ENCODE peak calls at places on chromosome 15, in six cellular contexts. P is HFFc6, X is hepatocyte, K is mammary epithelial cell, I is GM13976, D is H1. H is an unnamed sample.

GRCh38 chr15:57217716-57218598 is 158.3 kb upstream of the CGNL1 start:
- DNase-seq in P (peak; percentile 14), X (no peak), K (peak; percentile 2), I (no peak), D (no peak), H (no peak)

GRCh38 chr15:60340207-60340921 is 57.4 kb downstream of the ANXA2 start:
- DNase-seq in P (no peak), X (no peak), K (no peak), I (no peak), D (no peak), H (no peak)

GRCh38 chr15:37773111-37773860 is 161.2 kb upstream of the TMCO5A start:
- DNase-seq in P (peak; percentile 80), X (no peak), K (peak; percentile 69), I (no peak), D (no peak), H (no peak)

GRCh38 chr15:65189102-65189740 is 4.1 kb upstream of the CLPX start:
- DNase-seq in P (peak; percentile 42), X (peak; percentile 51), K (peak; percentile 23), I (peak; percentile 69), D (peak; percentile 56), H (peak; percentile 32)

GRCh38 chr15:26394801-26395200 is 378.1 kb downstream of the GABRB3 start:
- DNase-seq in P (no peak), X (no peak), K (no peak), I (no peak), D (no peak), H (peak; percentile 15)

GRCh38 chr15:68387288-68388143 is 44.4 kb downstream of the ITGA11 start:
- DNase-seq in P (no peak), X (no peak), K (no peak), I (no peak), D (peak; percentile 30), H (no peak)

GRCh38 chr15:65595960-65596359 is 15.0 kb downstream of the INTS14 start:
- DNase-seq in P (no peak), X (no peak), K (no peak), I (no peak), D (no peak), H (no peak)

GRCh38 chr15:60945196-60945595 is 283.9 kb downstream of the RORA start:
- DNase-seq in P (no peak), X (no peak), K (no peak), I (no peak), D (no peak), H (no peak)

GRCh38 chr15:57251308-57251707 is 125.0 kb upstream of the CGNL1 start:
- DNase-seq in P (peak; percentile 33), X (no peak), K (no peak), I (no peak), D (no peak), H (no peak)

GRCh38 chr15:34240537-34240936 is 15.7 kb downstream of the EMC4 start:
- DNase-seq in P (no peak), X (no peak), K (no peak), I (no peak), D (no peak), H (no peak)

GRCh38 chr15:39300451-39301153 is 280.3 kb upstream of the THBS1 start:
- DNase-seq in P (peak; percentile 73), X (no peak), K (peak; percentile 49), I (no peak), D (no peak), H (no peak)

GRCh38 chr15:64582202-64582601 is 121.8 kb downstream of the ZNF609 start:
- DNase-seq in P (no peak), X (no peak), K (no peak), I (no peak), D (no peak), H (no peak)

GRCh38 chr15:51966192-51966591 is 5.4 kb downstream of the LEO1 start:
- DNase-seq in P (no peak), X (no peak), K (no peak), I (no peak), D (no peak), H (no peak)

GRCh38 chr15:96336643-96337353 is 6.3 kb downstream of the NR2F2 start:
- DNase-seq in P (no peak), X (no peak), K (no peak), I (no peak), D (no peak), H (no peak)

GRCh38 chr15:25763206-25763880 is 99.8 kb downstream of the ATP10A start:
- DNase-seq in P (no peak), X (peak; percentile 35), K (no peak), I (no peak), D (no peak), H (no peak)

GRCh38 chr15:78414608-78415250 is 23.3 kb upstream of the IREB2 start:
- DNase-seq in P (no peak), X (no peak), K (no peak), I (no peak), D (no peak), H (no peak)

DNA sequence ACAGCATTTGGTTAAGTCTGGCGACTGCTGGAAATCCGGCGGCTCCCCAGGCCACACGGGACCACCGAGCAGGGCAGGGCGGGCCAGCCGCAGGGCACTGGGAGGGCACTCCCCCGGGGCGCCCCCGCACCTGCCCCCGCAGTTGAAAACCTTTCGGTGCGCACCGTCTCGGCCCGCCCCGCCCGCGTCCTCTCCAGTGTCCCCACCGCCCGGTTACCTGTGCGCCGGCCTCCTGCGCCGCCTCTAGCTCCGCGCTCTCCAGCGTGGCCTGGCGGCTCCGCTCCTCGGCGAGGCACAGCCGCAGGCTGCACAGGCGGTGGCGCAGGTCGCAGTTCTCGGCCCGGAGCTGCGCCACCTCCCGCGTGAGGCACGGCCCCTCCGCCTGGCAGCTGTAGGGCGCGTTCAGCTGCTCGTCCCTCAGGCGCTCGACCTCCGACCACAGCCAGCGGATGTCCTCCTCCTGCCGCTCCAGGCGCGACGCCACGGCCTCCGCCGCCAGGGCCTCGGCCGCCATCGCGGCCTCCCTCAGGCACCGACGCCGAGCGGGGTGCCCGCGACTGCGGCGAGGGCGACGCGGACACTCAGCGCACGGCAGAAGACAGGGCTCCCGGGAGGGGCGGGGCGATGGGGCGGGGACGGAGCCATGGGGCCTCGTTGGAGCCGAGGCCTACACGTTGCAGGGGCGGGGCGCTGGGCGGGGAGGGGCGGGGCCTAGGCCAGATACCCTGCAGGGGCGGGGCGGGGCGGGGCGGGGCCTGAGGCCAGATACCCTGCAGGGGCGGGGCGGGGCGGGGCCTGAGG is at the start of gene TARS3:
- DNase-seq in P (peak; percentile 79), X (peak; percentile 98), K (peak; percentile 84), I (peak; percentile 98), D (peak; percentile 91), H (peak; percentile 98)
- TF ChIP-seq CTCF in P (peak; percentile 19), X (peak; percentile 16), K (peak; percentile 34), I (peak; percentile 17), D (no peak), H (no peak)

GRCh38 chr15:62240697-62241096 is 75.6 kb upstream of the C2CD4B start:
- DNase-seq in P (no peak), X (no peak), K (no peak), I (no peak), D (no peak), H (no peak)

GRCh38 chr15:62240121-62240520 is 75.0 kb upstream of the C2CD4B start:
- DNase-seq in P (no peak), X (no peak), K (no peak), I (no peak), D (no peak), H (no peak)

GRCh38 chr15:62242999-62243398 is 77.9 kb upstream of the C2CD4B start:
- DNase-seq in P (no peak), X (no peak), K (no peak), I (no peak), D (no peak), H (no peak)

GRCh38 chr15:62244762-62245161 is 79.7 kb upstream of the C2CD4B start:
- DNase-seq in P (no peak), X (no peak), K (no peak), I (no peak), D (no peak), H (no peak)

GRCh38 chr15:62241135-62241770 is 76.2 kb upstream of the C2CD4B start:
- DNase-seq in P (no peak), X (peak; percentile 24), K (peak; percentile 5), I (no peak), D (peak; percentile 81), H (peak; percentile 49)
- TF ChIP-seq CTCF in P (peak; percentile 68), X (peak; percentile 16), K (no peak), I (no peak), D (peak; percentile 88), H (peak; percentile 47)

GRCh38 chr15:31307270-31308184 is 19.1 kb upstream of the KLF13 start:
- DNase-seq in P (no peak), X (no peak), K (no peak), I (no peak), D (peak; percentile 49), H (no peak)

GRCh38 chr15:31309893-31310606 is 16.6 kb upstream of the KLF13 start:
- DNase-seq in P (no peak), X (no peak), K (no peak), I (no peak), D (peak; percentile 35), H (no peak)

GRCh38 chr15:31306036-31306425 is 20.6 kb upstream of the KLF13 start:
- DNase-seq in P (no peak), X (no peak), K (no peak), I (no peak), D (no peak), H (no peak)

GRCh38 chr15:31306426-31307269 is 20.0 kb upstream of the KLF13 start:
- DNase-seq in P (no peak), X (peak; percentile 1), K (peak; percentile 12), I (no peak), D (peak; percentile 88), H (peak; percentile 49)

DNA sequence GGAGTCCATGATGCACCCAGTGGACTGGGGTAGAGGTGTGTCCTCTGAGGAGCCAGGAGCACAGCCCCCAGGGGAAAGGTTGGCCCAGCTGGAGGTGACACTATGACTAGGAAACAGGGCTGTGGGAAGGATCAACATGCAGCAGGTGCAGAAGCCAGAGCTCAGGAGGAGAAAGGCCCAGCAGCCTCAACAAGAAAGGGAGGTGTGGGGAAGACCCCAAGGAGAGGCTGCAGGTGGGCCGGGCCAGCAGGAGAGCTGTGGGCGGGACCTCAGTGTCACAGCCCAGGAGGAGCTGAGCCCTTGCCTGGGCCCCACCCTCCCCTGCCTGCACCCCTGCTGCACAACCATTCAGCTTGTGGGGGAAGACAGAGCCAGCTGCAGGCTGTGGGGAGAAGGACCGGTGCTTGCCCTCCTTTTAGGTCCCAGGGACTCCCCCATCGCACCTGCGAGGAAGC is 18.4 kb upstream of the KLF13 start:
- DNase-seq in P (no peak), X (no peak), K (no peak), I (peak; percentile 85), D (peak; percentile 58), H (no peak)
- TF ChIP-seq CTCF in P (no peak), X (no peak), K (no peak), I (no peak), D (no peak), H (no peak)

GRCh38 chr15:90214553-90215205 is 13.5 kb downstream of the SEMA4B start:
- DNase-seq in P (no peak), X (peak; percentile 26), K (no peak), I (no peak), D (no peak), H (no peak)
- TF ChIP-seq CTCF in P (peak; percentile 59), X (no peak), K (peak; percentile 46), I (no peak), D (peak; percentile 47), H (no peak)

GRCh38 chr15:70064441-70064840 is 33.3 kb downstream of the TLE3 start:
- DNase-seq in P (no peak), X (no peak), K (no peak), I (no peak), D (no peak), H (no peak)
- TF ChIP-seq CTCF in P (no peak), X (no peak), K (no peak), I (no peak), D (no peak), H (no peak)

GRCh38 chr15:93052090-93052892 is 36.7 kb downstream of the RGMA start:
- DNase-seq in P (no peak), X (no peak), K (no peak), I (no peak), D (no peak), H (no peak)
- TF ChIP-seq CTCF in P (peak; percentile 25), X (no peak), K (peak; percentile 16), I (peak; percentile 5), D (peak; percentile 60), H (no peak)